ENCODE peak calls at places on chromosome 22, in ten cellular contexts. One of them, this sample, is unnamed.
A peak's percentile ranks its signal among the peaks of the same experiment; 100 is the strongest.

GRCh38 chr22:26380072-26380471 is 49.0 kb upstream of the ASPHD2 start:
- DNase-seq in prostate gland: no peak
- DNase-seq in upper lobe of left lung: no peak
- DNase-seq in sigmoid colon: no peak
- DNase-seq in GM12878: no peak
- DNase-seq in transverse colon: no peak
- DNase-seq in H1: no peak
- DNase-seq in esophagus muscularis mucosa: no peak
- DNase-seq in breast epithelium: no peak
- DNase-seq in HCT116: no peak
- DNase-seq in this sample: no peak

GRCh38 chr22:48098243-48098935 is 1335.9 kb downstream of the TBC1D22A start:
- DNase-seq in prostate gland: no peak
- DNase-seq in upper lobe of left lung: no peak
- DNase-seq in sigmoid colon: no peak
- DNase-seq in GM12878: peak; percentile 93
- DNase-seq in transverse colon: no peak
- DNase-seq in H1: no peak
- DNase-seq in esophagus muscularis mucosa: no peak
- DNase-seq in breast epithelium: no peak
- DNase-seq in HCT116: no peak
- DNase-seq in this sample: no peak

GRCh38 chr22:27456696-27457503 is 344.7 kb downstream of the MN1 start:
- DNase-seq in prostate gland: no peak
- DNase-seq in upper lobe of left lung: no peak
- DNase-seq in sigmoid colon: no peak
- DNase-seq in GM12878: no peak
- DNase-seq in transverse colon: no peak
- DNase-seq in H1: no peak
- DNase-seq in esophagus muscularis mucosa: no peak
- DNase-seq in breast epithelium: no peak
- DNase-seq in HCT116: no peak
- DNase-seq in this sample: no peak

GRCh38 chr22:29055192-29055830 is 6.3 kb downstream of the C22orf31 start:
- DNase-seq in prostate gland: no peak
- DNase-seq in upper lobe of left lung: peak; percentile 35
- DNase-seq in sigmoid colon: no peak
- DNase-seq in GM12878: no peak
- DNase-seq in transverse colon: no peak
- DNase-seq in H1: no peak
- DNase-seq in esophagus muscularis mucosa: no peak
- DNase-seq in breast epithelium: no peak
- DNase-seq in HCT116: no peak
- DNase-seq in this sample: no peak

GRCh38 chr22:35033635-35034296 is 32.2 kb upstream of the ISX start:
- DNase-seq in prostate gland: no peak
- DNase-seq in upper lobe of left lung: no peak
- DNase-seq in sigmoid colon: no peak
- DNase-seq in GM12878: no peak
- DNase-seq in transverse colon: no peak
- DNase-seq in H1: no peak
- DNase-seq in esophagus muscularis mucosa: no peak
- DNase-seq in breast epithelium: no peak
- DNase-seq in HCT116: no peak
- DNase-seq in this sample: no peak

GRCh38 chr22:29215012-29215860 is 9.5 kb downstream of the EMID1 start:
- DNase-seq in prostate gland: no peak
- DNase-seq in upper lobe of left lung: peak; percentile 58
- DNase-seq in sigmoid colon: peak; percentile 52
- DNase-seq in GM12878: no peak
- DNase-seq in transverse colon: no peak
- DNase-seq in H1: no peak
- DNase-seq in esophagus muscularis mucosa: no peak
- DNase-seq in breast epithelium: no peak
- DNase-seq in HCT116: no peak
- DNase-seq in this sample: no peak

GRCh38 chr22:19853879-19854777 is 546 bp downstream of the GNB1L start:
- DNase-seq in prostate gland: no peak
- DNase-seq in upper lobe of left lung: peak; percentile 19
- DNase-seq in sigmoid colon: no peak
- DNase-seq in GM12878: no peak
- DNase-seq in transverse colon: no peak
- DNase-seq in H1: peak; percentile 51
- DNase-seq in esophagus muscularis mucosa: peak; percentile 87
- DNase-seq in breast epithelium: no peak
- DNase-seq in HCT116: peak; percentile 2
- DNase-seq in this sample: peak; percentile 25

GRCh38 chr22:17120711-17121234 is 387 bp downstream of the TMEM121B start:
- DNase-seq in prostate gland: no peak
- DNase-seq in upper lobe of left lung: peak; percentile 89
- DNase-seq in sigmoid colon: no peak
- DNase-seq in GM12878: no peak
- DNase-seq in transverse colon: no peak
- DNase-seq in H1: peak; percentile 66
- DNase-seq in esophagus muscularis mucosa: no peak
- DNase-seq in breast epithelium: no peak
- DNase-seq in HCT116: no peak
- DNase-seq in this sample: no peak

GRCh38 chr22:49735411-49736311 is 92.0 kb downstream of the BRD1 start:
- DNase-seq in prostate gland: no peak
- DNase-seq in upper lobe of left lung: peak; percentile 37
- DNase-seq in sigmoid colon: peak; percentile 47
- DNase-seq in GM12878: no peak
- DNase-seq in transverse colon: no peak
- DNase-seq in H1: peak; percentile 86
- DNase-seq in esophagus muscularis mucosa: no peak
- DNase-seq in breast epithelium: peak; percentile 40
- DNase-seq in HCT116: no peak
- DNase-seq in this sample: peak; percentile 23

GRCh38 chr22:19818264-19819208 is 36.1 kb downstream of the GNB1L start:
- DNase-seq in prostate gland: no peak
- DNase-seq in upper lobe of left lung: peak; percentile 63
- DNase-seq in sigmoid colon: no peak
- DNase-seq in GM12878: no peak
- DNase-seq in transverse colon: no peak
- DNase-seq in H1: peak; percentile 41
- DNase-seq in esophagus muscularis mucosa: no peak
- DNase-seq in breast epithelium: no peak
- DNase-seq in HCT116: no peak
- DNase-seq in this sample: peak; percentile 16

GRCh38 chr22:41360126-41360525 is 21.6 kb upstream of the TEF start:
- DNase-seq in prostate gland: peak; percentile 27
- DNase-seq in upper lobe of left lung: peak; percentile 63
- DNase-seq in sigmoid colon: no peak
- DNase-seq in GM12878: no peak
- DNase-seq in transverse colon: no peak
- DNase-seq in H1: no peak
- DNase-seq in esophagus muscularis mucosa: no peak
- DNase-seq in breast epithelium: no peak
- DNase-seq in HCT116: no peak
- DNase-seq in this sample: no peak
- TF ChIP-seq POLR2AphosphoS5 in prostate gland: peak; percentile 40
- TF ChIP-seq POLR2AphosphoS5 in upper lobe of left lung: no peak
- TF ChIP-seq POLR2AphosphoS5 in sigmoid colon: no peak
- TF ChIP-seq POLR2AphosphoS5 in GM12878: no peak
- TF ChIP-seq POLR2AphosphoS5 in transverse colon: no peak
- TF ChIP-seq POLR2AphosphoS5 in H1: no peak
- TF ChIP-seq POLR2AphosphoS5 in esophagus muscularis mucosa: no peak
- TF ChIP-seq POLR2AphosphoS5 in breast epithelium: peak; percentile 19
- TF ChIP-seq POLR2AphosphoS5 in HCT116: no peak
- TF ChIP-seq POLR2AphosphoS5 in this sample: no peak

DNA sequence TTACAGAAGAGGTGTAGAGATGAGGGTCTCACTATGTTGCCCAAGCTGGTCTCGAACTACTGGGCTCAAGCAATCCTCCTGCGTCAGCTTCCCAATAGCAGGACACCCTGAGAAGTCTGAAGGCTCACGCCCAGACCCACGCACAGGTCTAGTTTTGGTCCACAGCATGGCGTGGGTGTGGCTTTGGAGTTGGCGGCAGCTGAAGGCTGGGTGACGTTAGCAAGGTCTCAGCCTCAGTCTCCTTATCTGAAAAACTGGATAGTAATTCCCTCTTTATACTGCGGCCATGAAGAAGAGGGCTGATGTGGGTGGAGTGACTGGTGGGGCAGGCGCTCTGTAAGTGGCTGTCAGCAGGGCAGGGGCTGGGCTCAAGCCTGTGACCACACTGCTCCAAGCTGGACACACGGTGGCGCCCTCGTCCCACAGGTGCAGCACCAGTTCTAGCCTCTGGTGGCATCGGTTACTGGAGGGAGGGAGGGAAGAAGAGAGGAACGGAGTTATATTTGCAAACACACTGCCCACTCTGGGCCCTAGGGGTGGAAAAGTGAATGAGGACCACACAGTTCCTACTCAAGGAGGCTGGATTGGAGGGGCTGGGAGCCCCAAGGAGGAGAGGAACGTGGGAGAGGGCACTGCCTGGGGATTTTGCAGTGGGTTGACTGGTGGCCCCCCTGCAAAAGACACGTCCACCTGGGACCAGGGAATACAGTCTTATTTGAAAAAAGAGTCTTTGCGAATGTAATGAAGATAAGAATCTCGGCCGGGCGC is 19.6 kb upstream of the CARD10 start:
- DNase-seq in prostate gland: peak; percentile 89
- DNase-seq in upper lobe of left lung: peak; percentile 92
- DNase-seq in sigmoid colon: peak; percentile 97
- DNase-seq in GM12878: peak; percentile 80
- DNase-seq in transverse colon: peak; percentile 97
- DNase-seq in H1: peak; percentile 95
- DNase-seq in esophagus muscularis mucosa: peak; percentile 95
- DNase-seq in breast epithelium: peak; percentile 94
- DNase-seq in HCT116: peak; percentile 91
- DNase-seq in this sample: peak; percentile 95
- TF ChIP-seq CTCF in prostate gland: peak; percentile 83
- TF ChIP-seq CTCF in upper lobe of left lung: peak; percentile 99
- TF ChIP-seq CTCF in sigmoid colon: peak; percentile 99
- TF ChIP-seq CTCF in GM12878: peak; percentile 96
- TF ChIP-seq CTCF in transverse colon: peak; percentile 93
- TF ChIP-seq CTCF in H1: peak; percentile 99
- TF ChIP-seq CTCF in esophagus muscularis mucosa: peak; percentile 95
- TF ChIP-seq CTCF in breast epithelium: peak; percentile 100
- TF ChIP-seq CTCF in HCT116: peak; percentile 91
- TF ChIP-seq CTCF in this sample: peak; percentile 96

GRCh38 chr22:22384668-22385244 is 123.8 kb downstream of the ZNF280B start:
- DNase-seq in prostate gland: no peak
- DNase-seq in upper lobe of left lung: no peak
- DNase-seq in sigmoid colon: no peak
- DNase-seq in GM12878: no peak
- DNase-seq in transverse colon: no peak
- DNase-seq in H1: no peak
- DNase-seq in esophagus muscularis mucosa: peak; percentile 57
- DNase-seq in breast epithelium: no peak
- DNase-seq in HCT116: no peak
- DNase-seq in this sample: no peak
- TF ChIP-seq POLR2A in prostate gland: no peak
- TF ChIP-seq POLR2A in upper lobe of left lung: no peak
- TF ChIP-seq POLR2A in sigmoid colon: no peak
- TF ChIP-seq POLR2A in GM12878: no peak
- TF ChIP-seq POLR2A in transverse colon: no peak
- TF ChIP-seq POLR2A in H1: no peak
- TF ChIP-seq POLR2A in esophagus muscularis mucosa: no peak
- TF ChIP-seq POLR2A in breast epithelium: no peak
- TF ChIP-seq POLR2A in HCT116: no peak
- TF ChIP-seq POLR2A in this sample: no peak

DNA sequence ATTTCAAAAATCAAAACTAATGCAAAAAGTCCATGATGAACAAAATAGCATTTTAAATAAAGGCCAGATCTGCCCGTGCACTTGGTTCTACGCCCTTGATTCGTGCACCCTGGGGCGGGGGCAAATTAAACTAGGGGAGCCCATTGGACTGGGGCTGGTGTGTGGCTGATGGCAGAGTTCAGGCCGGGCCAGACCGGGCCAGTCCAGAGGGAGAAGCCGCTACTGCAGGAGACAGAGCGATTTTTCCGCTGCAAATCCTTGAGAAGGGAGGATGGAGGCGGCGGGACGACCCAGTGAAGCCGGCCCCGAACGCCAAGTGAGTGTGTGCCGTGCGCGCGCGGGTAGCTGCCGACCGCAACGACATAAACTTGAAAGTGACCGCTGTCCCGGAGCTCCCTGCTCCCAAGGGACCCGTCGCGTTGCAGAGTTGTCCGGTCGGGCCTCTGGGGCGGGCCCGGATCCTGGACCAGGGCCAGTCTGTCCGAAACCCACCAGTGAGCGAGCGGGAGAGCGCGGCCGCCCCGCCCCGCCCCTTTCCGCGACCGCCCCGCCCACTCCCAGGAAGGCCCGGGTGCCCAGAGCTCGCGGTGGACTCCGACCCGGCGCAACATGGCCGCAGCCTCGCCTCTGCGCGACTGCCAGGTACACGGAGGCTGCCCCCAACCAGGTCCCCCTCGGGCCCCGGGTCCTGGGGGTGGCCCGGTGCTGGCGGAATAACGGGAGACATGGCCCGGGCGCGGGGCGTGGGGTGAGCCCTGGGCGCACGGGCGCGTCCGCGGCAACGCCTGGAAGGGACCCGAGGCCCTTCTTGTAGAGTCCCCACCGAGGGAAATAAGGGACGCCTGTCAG is at the start of gene TTC38:
- DNase-seq in prostate gland: peak; percentile 92
- DNase-seq in upper lobe of left lung: peak; percentile 97
- DNase-seq in sigmoid colon: peak; percentile 96
- DNase-seq in GM12878: no peak
- DNase-seq in transverse colon: peak; percentile 94
- DNase-seq in H1: peak; percentile 82
- DNase-seq in esophagus muscularis mucosa: peak; percentile 97
- DNase-seq in breast epithelium: peak; percentile 92
- DNase-seq in HCT116: peak; percentile 75
- DNase-seq in this sample: peak; percentile 95
- TF ChIP-seq POLR2AphosphoS5 in prostate gland: peak; percentile 83
- TF ChIP-seq POLR2AphosphoS5 in upper lobe of left lung: peak; percentile 73
- TF ChIP-seq POLR2AphosphoS5 in sigmoid colon: peak; percentile 71
- TF ChIP-seq POLR2AphosphoS5 in GM12878: no peak
- TF ChIP-seq POLR2AphosphoS5 in transverse colon: peak; percentile 68
- TF ChIP-seq POLR2AphosphoS5 in H1: no peak
- TF ChIP-seq POLR2AphosphoS5 in esophagus muscularis mucosa: peak; percentile 71
- TF ChIP-seq POLR2AphosphoS5 in breast epithelium: no peak
- TF ChIP-seq POLR2AphosphoS5 in HCT116: peak; percentile 91
- TF ChIP-seq POLR2AphosphoS5 in this sample: peak; percentile 66

GRCh38 chr22:39530692-39531331 is 1.7 kb downstream of the RPS19BP1 start:
- DNase-seq in prostate gland: no peak
- DNase-seq in upper lobe of left lung: no peak
- DNase-seq in sigmoid colon: no peak
- DNase-seq in GM12878: no peak
- DNase-seq in transverse colon: no peak
- DNase-seq in H1: no peak
- DNase-seq in esophagus muscularis mucosa: no peak
- DNase-seq in breast epithelium: no peak
- DNase-seq in HCT116: no peak
- DNase-seq in this sample: no peak
- TF ChIP-seq CTCF in prostate gland: no peak
- TF ChIP-seq CTCF in upper lobe of left lung: no peak
- TF ChIP-seq CTCF in sigmoid colon: peak; percentile 9
- TF ChIP-seq CTCF in GM12878: peak; percentile 35
- TF ChIP-seq CTCF in transverse colon: peak; percentile 21
- TF ChIP-seq CTCF in H1: peak; percentile 33
- TF ChIP-seq CTCF in esophagus muscularis mucosa: no peak
- TF ChIP-seq CTCF in breast epithelium: no peak
- TF ChIP-seq CTCF in HCT116: peak; percentile 25
- TF ChIP-seq CTCF in this sample: peak; percentile 17

GRCh38 chr22:45671783-45672563 is at the start of gene ATXN10:
- DNase-seq in prostate gland: peak; percentile 51
- DNase-seq in upper lobe of left lung: peak; percentile 94
- DNase-seq in sigmoid colon: peak; percentile 78
- DNase-seq in GM12878: no peak
- DNase-seq in transverse colon: peak; percentile 56
- DNase-seq in H1: peak; percentile 94
- DNase-seq in esophagus muscularis mucosa: no peak
- DNase-seq in breast epithelium: peak; percentile 61
- DNase-seq in HCT116: no peak
- DNase-seq in this sample: peak; percentile 48
- TF ChIP-seq POLR2A in prostate gland: peak; percentile 68
- TF ChIP-seq POLR2A in upper lobe of left lung: peak; percentile 67
- TF ChIP-seq POLR2A in sigmoid colon: peak; percentile 16
- TF ChIP-seq POLR2A in GM12878: peak; percentile 77
- TF ChIP-seq POLR2A in transverse colon: peak; percentile 41
- TF ChIP-seq POLR2A in H1: peak; percentile 86
- TF ChIP-seq POLR2A in esophagus muscularis mucosa: no peak
- TF ChIP-seq POLR2A in breast epithelium: no peak
- TF ChIP-seq POLR2A in HCT116: peak; percentile 26
- TF ChIP-seq POLR2A in this sample: no peak